ENCODE peak calls at places on chromosomes 2 and 18, in six cellular contexts. J is HTR-8/SVneo, T is endodermal cell, C is Right ventricle myocardium superior, S is tibial nerve, U is epithelial cell of esophagus. H is an unnamed sample.

GRCh38 chr18:12376034-12376717 is 851 bp downstream of the AFG3L2 start:
- DNase-seq in J (no peak), T (peak; percentile 72), C (peak; percentile 71), S (no peak), U (peak; percentile 36), H (no peak)

GRCh38 chr18:76494541-76495403 is at the start of gene ZNF516:
- DNase-seq in J (no peak), T (peak; percentile 77), C (peak; percentile 69), S (no peak), U (peak; percentile 57), H (no peak)

GRCh38 chr18:13420969-13421686 is 202.6 kb downstream of the LDLRAD4 start:
- DNase-seq in J (no peak), T (no peak), C (no peak), S (no peak), U (no peak), H (no peak)

GRCh38 chr2:104599802-104600510 is 254.0 kb upstream of the POU3F3 start:
- DNase-seq in J (no peak), T (no peak), C (no peak), S (no peak), U (peak; percentile 56), H (no peak)

GRCh38 chr2:129903586-129904425 is 75.7 kb upstream of the RAB6C start:
- DNase-seq in J (no peak), T (peak; percentile 88), C (no peak), S (no peak), U (no peak), H (no peak)

GRCh38 chr2:191245869-191246531 is 796 bp downstream of the MYO1B start:
- DNase-seq in J (peak; percentile 64), T (peak; percentile 96), C (peak; percentile 76), S (no peak), U (peak; percentile 78), H (peak; percentile 49)

GRCh38 chr2:47354013-47354816 is 48.7 kb upstream of the MSH2 start:
- DNase-seq in J (peak; percentile 55), T (peak; percentile 55), C (no peak), S (no peak), U (peak; percentile 48), H (no peak)

GRCh38 chr2:237558918-237559645 is 7.3 kb upstream of the PRLH start:
- DNase-seq in J (no peak), T (no peak), C (peak; percentile 82), S (peak; percentile 86), U (peak; percentile 62), H (no peak)

GRCh38 chr2:157327621-157328102 is 2.0 kb upstream of the ERMN start:
- DNase-seq in J (peak; percentile 58), T (peak; percentile 97), C (peak; percentile 88), S (peak; percentile 74), U (peak; percentile 81), H (peak; percentile 85)

GRCh38 chr2:42041377-42042127 is 6.3 kb upstream of the PKDCC start:
- DNase-seq in J (no peak), T (peak; percentile 56), C (no peak), S (no peak), U (no peak), H (no peak)

GRCh38 chr2:85743304-85743978 is 10.3 kb upstream of the ATOH8 start:
- DNase-seq in J (no peak), T (no peak), C (no peak), S (no peak), U (peak; percentile 47), H (no peak)

GRCh38 chr2:207066784-207067460 is 98.8 kb downstream of the KLF7 start:
- DNase-seq in J (no peak), T (no peak), C (no peak), S (no peak), U (no peak), H (no peak)

GRCh38 chr2:9473308-9473984 is 905 bp upstream of the IAH1 start:
- DNase-seq in J (no peak), T (peak; percentile 88), C (no peak), S (no peak), U (peak; percentile 54), H (peak; percentile 40)

GRCh38 chr2:86019121-86019520 is 86.6 kb downstream of the POLR1A start:
- DNase-seq in J (no peak), T (no peak), C (no peak), S (peak; percentile 2), U (peak; percentile 42), H (no peak)

GRCh38 chr18:77560334-77560970 is 310.8 kb downstream of the GALR1 start:
- DNase-seq in J (no peak), T (no peak), C (no peak), S (no peak), U (no peak), H (no peak)

GRCh38 chr2:139730197-139730596 is 950.0 kb upstream of the NXPH2 start:
- DNase-seq in J (no peak), T (no peak), C (no peak), S (no peak), U (no peak), H (no peak)

GRCh38 chr2:186503827-186504606 is 18.0 kb downstream of the ZC3H15 start:
- DNase-seq in J (no peak), T (no peak), C (no peak), S (no peak), U (peak; percentile 43), H (peak; percentile 63)

GRCh38 chr2:8976419-8976818 is 27.1 kb downstream of the MBOAT2 start:
- DNase-seq in J (no peak), T (no peak), C (no peak), S (no peak), U (no peak), H (no peak)

GRCh38 chr2:195322324-195322723 is 334.7 kb upstream of the SLC39A10 start:
- DNase-seq in J (peak; percentile 20), T (no peak), C (no peak), S (no peak), U (no peak), H (no peak)

GRCh38 chr2:43324589-43325447 is 98.4 kb upstream of the ZFP36L2 start:
- DNase-seq in J (no peak), T (no peak), C (peak; percentile 59), S (no peak), U (no peak), H (no peak)

GRCh38 chr2:165401285-165401852 is 68.1 kb upstream of the CSRNP3 start:
- DNase-seq in J (peak; percentile 5), T (no peak), C (no peak), S (no peak), U (peak; percentile 81), H (peak; percentile 84)

GRCh38 chr2:214376631-214377624 is 33.9 kb upstream of the VWC2L start:
- DNase-seq in J (no peak), T (no peak), C (no peak), S (no peak), U (peak; percentile 48), H (no peak)

GRCh38 chr2:171819453-171819852 is 74.6 kb downstream of the SLC25A12 start:
- DNase-seq in J (no peak), T (no peak), C (no peak), S (no peak), U (no peak), H (no peak)

GRCh38 chr2:46296216-46296839 is 879 bp upstream of the EPAS1 start:
- DNase-seq in J (no peak), T (peak; percentile 81), C (peak; percentile 77), S (peak; percentile 32), U (peak; percentile 40), H (no peak)

GRCh38 chr2:65351234-65351947 is 81.0 kb downstream of the SPRED2 start:
- DNase-seq in J (no peak), T (peak; percentile 58), C (no peak), S (no peak), U (no peak), H (no peak)

GRCh38 chr2:196131384-196131861 is 40.0 kb downstream of the STK17B start:
- DNase-seq in J (no peak), T (peak; percentile 85), C (no peak), S (no peak), U (peak; percentile 60), H (peak; percentile 87)

GRCh38 chr18:50138181-50139064 is 56.5 kb downstream of the MYO5B start:
- DNase-seq in J (no peak), T (no peak), C (no peak), S (no peak), U (no peak), H (no peak)

GRCh38 chr2:113342650-113343049 is 63.9 kb upstream of the PAX8 start:
- DNase-seq in J (no peak), T (no peak), C (peak; percentile 50), S (no peak), U (no peak), H (no peak)

GRCh38 chr2:185417111-185417510 is 321.5 kb upstream of the FSIP2 start:
- DNase-seq in J (no peak), T (no peak), C (no peak), S (no peak), U (peak; percentile 2), H (no peak)

GRCh38 chr2:47737191-47737975 is 45.6 kb upstream of the MSH6 start:
- DNase-seq in J (no peak), T (no peak), C (no peak), S (no peak), U (no peak), H (peak; percentile 90)

H was measured in trophoblast cell.